ENCODE peak calls at places on chromosomes 4 and X, in six cellular contexts. One of them, this sample, is unnamed.
A peak's percentile ranks its signal among the peaks of the same experiment; 100 is the strongest.

GRCh38 chr4:157115613-157116340 is 39.8 kb downstream of the GLRB start:
- DNase-seq in mesenchymal stem cell: peak; percentile 50
- DNase-seq in IMR-90: peak; percentile 77
- DNase-seq in neuronal stem cell: no peak
- DNase-seq in H1: no peak
- DNase-seq in trophoblast cell: peak; percentile 45
- DNase-seq in this sample: no peak

GRCh38 chrX:9188117-9188516 is 154.2 kb upstream of the FAM9B start:
- DNase-seq in mesenchymal stem cell: no peak
- DNase-seq in IMR-90: no peak
- DNase-seq in neuronal stem cell: no peak
- DNase-seq in H1: no peak
- DNase-seq in trophoblast cell: no peak
- DNase-seq in this sample: no peak

GRCh38 chrX:102950908-102951866 is 14.1 kb downstream of the RAB40AL start:
- DNase-seq in mesenchymal stem cell: peak; percentile 60
- DNase-seq in IMR-90: peak; percentile 27
- DNase-seq in neuronal stem cell: peak; percentile 64
- DNase-seq in H1: peak; percentile 33
- DNase-seq in trophoblast cell: peak; percentile 80
- DNase-seq in this sample: peak; percentile 74

GRCh38 chr4:94649381-94650128 is 108.2 kb upstream of the BMPR1B start:
- DNase-seq in mesenchymal stem cell: no peak
- DNase-seq in IMR-90: peak; percentile 32
- DNase-seq in neuronal stem cell: no peak
- DNase-seq in H1: no peak
- DNase-seq in trophoblast cell: no peak
- DNase-seq in this sample: no peak

GRCh38 chr4:120918788-120919187 is 3.7 kb downstream of the PRDM5 start:
- DNase-seq in mesenchymal stem cell: no peak
- DNase-seq in IMR-90: peak; percentile 19
- DNase-seq in neuronal stem cell: no peak
- DNase-seq in H1: no peak
- DNase-seq in trophoblast cell: no peak
- DNase-seq in this sample: no peak

GRCh38 chrX:16661495-16661894 is 11.5 kb downstream of the S100G start:
- DNase-seq in mesenchymal stem cell: no peak
- DNase-seq in IMR-90: no peak
- DNase-seq in neuronal stem cell: no peak
- DNase-seq in H1: no peak
- DNase-seq in trophoblast cell: no peak
- DNase-seq in this sample: no peak

GRCh38 chrX:96655947-96656623 is 28.6 kb upstream of the DIAPH2 start:
- DNase-seq in mesenchymal stem cell: no peak
- DNase-seq in IMR-90: no peak
- DNase-seq in neuronal stem cell: no peak
- DNase-seq in H1: no peak
- DNase-seq in trophoblast cell: no peak
- DNase-seq in this sample: no peak

GRCh38 chr4:137531951-137532868 is at the start of gene PCDH18:
- DNase-seq in mesenchymal stem cell: peak; percentile 97
- DNase-seq in IMR-90: peak; percentile 98
- DNase-seq in neuronal stem cell: peak; percentile 92
- DNase-seq in H1: peak; percentile 54
- DNase-seq in trophoblast cell: peak; percentile 14
- DNase-seq in this sample: peak; percentile 91

GRCh38 chr4:79042079-79042674 is 102.9 kb upstream of the PAQR3 start:
- DNase-seq in mesenchymal stem cell: peak; percentile 47
- DNase-seq in IMR-90: peak; percentile 22
- DNase-seq in neuronal stem cell: peak; percentile 26
- DNase-seq in H1: no peak
- DNase-seq in trophoblast cell: peak; percentile 78
- DNase-seq in this sample: no peak

GRCh38 chr4:56128231-56128630 is 179.5 kb downstream of the CEP135 start:
- DNase-seq in mesenchymal stem cell: no peak
- DNase-seq in IMR-90: peak; percentile 28
- DNase-seq in neuronal stem cell: no peak
- DNase-seq in H1: no peak
- DNase-seq in trophoblast cell: no peak
- DNase-seq in this sample: no peak

GRCh38 chr4:143531368-143531767 is 17.9 kb downstream of the SMARCA5 start:
- DNase-seq in mesenchymal stem cell: peak; percentile 26
- DNase-seq in IMR-90: peak; percentile 5
- DNase-seq in neuronal stem cell: no peak
- DNase-seq in H1: no peak
- DNase-seq in trophoblast cell: no peak
- DNase-seq in this sample: no peak

GRCh38 chr4:67250497-67250896 is 294.8 kb downstream of the CENPC start:
- DNase-seq in mesenchymal stem cell: no peak
- DNase-seq in IMR-90: no peak
- DNase-seq in neuronal stem cell: no peak
- DNase-seq in H1: no peak
- DNase-seq in trophoblast cell: no peak
- DNase-seq in this sample: no peak

GRCh38 chrX:130001893-130002292 is 19.5 kb downstream of the BCORL1 start:
- DNase-seq in mesenchymal stem cell: no peak
- DNase-seq in IMR-90: no peak
- DNase-seq in neuronal stem cell: no peak
- DNase-seq in H1: no peak
- DNase-seq in trophoblast cell: no peak
- DNase-seq in this sample: no peak

GRCh38 chr4:48939785-48940184 is 33.2 kb upstream of the OCIAD2 start:
- DNase-seq in mesenchymal stem cell: peak; percentile 22
- DNase-seq in IMR-90: peak; percentile 82
- DNase-seq in neuronal stem cell: no peak
- DNase-seq in H1: no peak
- DNase-seq in trophoblast cell: peak; percentile 85
- DNase-seq in this sample: no peak

GRCh38 chr4:105474110-105474518 is 252 bp upstream of the PPA2 start:
- DNase-seq in mesenchymal stem cell: no peak
- DNase-seq in IMR-90: peak; percentile 77
- DNase-seq in neuronal stem cell: no peak
- DNase-seq in H1: no peak
- DNase-seq in trophoblast cell: peak; percentile 94
- DNase-seq in this sample: peak; percentile 88

GRCh38 chr4:74338792-74339333 is 26.1 kb upstream of the EREG start:
- DNase-seq in mesenchymal stem cell: peak; percentile 8
- DNase-seq in IMR-90: peak; percentile 12
- DNase-seq in neuronal stem cell: no peak
- DNase-seq in H1: no peak
- DNase-seq in trophoblast cell: peak; percentile 40
- DNase-seq in this sample: no peak
- H3K14ac ChIP-seq in mesenchymal stem cell: no peak overlapping the region
- H3K14ac ChIP-seq in IMR-90: no peak overlapping the region
- H3K14ac ChIP-seq in neuronal stem cell: no peak overlapping the region
- H3K14ac ChIP-seq in H1: no peak overlapping the region
- H3K14ac ChIP-seq in trophoblast cell: no peak overlapping the region
- H3K14ac ChIP-seq in this sample: no peak overlapping the region

DNA sequence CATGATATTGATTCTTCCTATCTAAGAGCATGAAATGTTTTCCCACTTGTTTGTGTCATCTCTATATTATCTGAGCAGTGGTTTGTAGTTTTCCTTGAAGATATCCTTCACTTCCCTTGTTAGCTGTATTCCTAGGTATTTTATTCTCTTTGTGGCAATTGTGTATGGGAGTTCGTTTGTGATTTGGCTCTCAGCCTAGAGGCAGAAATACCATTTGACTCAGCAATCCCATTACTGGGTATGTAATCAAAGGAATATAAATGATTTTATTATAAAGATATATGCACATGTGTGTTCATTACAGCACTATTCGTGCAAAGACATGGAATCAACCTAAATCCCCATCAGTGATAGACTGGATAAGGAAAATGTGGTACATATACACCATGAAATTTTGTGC is 172.7 kb upstream of the IL15 start:
- DNase-seq in mesenchymal stem cell: no peak
- DNase-seq in IMR-90: peak; percentile 31
- DNase-seq in neuronal stem cell: no peak
- DNase-seq in H1: no peak
- DNase-seq in trophoblast cell: no peak
- DNase-seq in this sample: no peak
- H3K14ac ChIP-seq in mesenchymal stem cell: no peak overlapping the region
- H3K14ac ChIP-seq in IMR-90: no peak overlapping the region
- H3K14ac ChIP-seq in neuronal stem cell: no peak overlapping the region
- H3K14ac ChIP-seq in H1: no peak overlapping the region
- H3K14ac ChIP-seq in trophoblast cell: no peak overlapping the region
- H3K14ac ChIP-seq in this sample: no peak overlapping the region

GRCh38 chrX:70504772-70505450 is 60.3 kb downstream of the DLG3 start:
- DNase-seq in mesenchymal stem cell: no peak
- DNase-seq in IMR-90: no peak
- DNase-seq in neuronal stem cell: no peak
- DNase-seq in H1: no peak
- DNase-seq in trophoblast cell: no peak
- DNase-seq in this sample: no peak
- H3K14ac ChIP-seq in mesenchymal stem cell: no peak overlapping the region
- H3K14ac ChIP-seq in IMR-90: no peak overlapping the region
- H3K14ac ChIP-seq in neuronal stem cell: no peak overlapping the region
- H3K14ac ChIP-seq in H1: no peak overlapping the region
- H3K14ac ChIP-seq in trophoblast cell: no peak overlapping the region
- H3K14ac ChIP-seq in this sample: no peak overlapping the region

DNA sequence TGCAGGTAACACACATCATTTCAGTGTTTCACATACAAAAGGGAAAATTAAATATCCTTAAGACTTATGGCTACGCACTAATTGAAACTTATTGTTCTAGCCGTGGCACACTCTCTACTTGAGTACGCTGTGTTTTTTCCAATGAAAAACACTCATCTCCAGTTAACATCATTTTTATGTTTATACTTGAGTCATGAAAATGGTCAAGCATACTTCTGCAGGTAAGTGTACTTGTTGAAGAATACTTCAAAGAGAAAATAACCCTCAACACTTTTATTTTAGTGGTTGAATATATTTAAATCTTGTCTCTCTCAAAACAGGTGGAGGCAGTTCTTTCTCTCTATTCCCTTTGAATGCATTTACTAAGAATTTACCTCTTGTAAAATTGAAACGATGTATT is 538.7 kb upstream of the PCDH7 start:
- DNase-seq in mesenchymal stem cell: no peak
- DNase-seq in IMR-90: no peak
- DNase-seq in neuronal stem cell: no peak
- DNase-seq in H1: no peak
- DNase-seq in trophoblast cell: no peak
- DNase-seq in this sample: no peak
- H3K14ac ChIP-seq in mesenchymal stem cell: no peak overlapping the region
- H3K14ac ChIP-seq in IMR-90: no peak overlapping the region
- H3K14ac ChIP-seq in neuronal stem cell: no peak overlapping the region
- H3K14ac ChIP-seq in H1: no peak overlapping the region
- H3K14ac ChIP-seq in trophoblast cell: no peak overlapping the region
- H3K14ac ChIP-seq in this sample: no peak overlapping the region

GRCh38 chr4:37490391-37491347 is 195.5 kb downstream of the RELL1 start:
- DNase-seq in mesenchymal stem cell: no peak
- DNase-seq in IMR-90: no peak
- DNase-seq in neuronal stem cell: no peak
- DNase-seq in H1: no peak
- DNase-seq in trophoblast cell: no peak
- DNase-seq in this sample: no peak
- H3K14ac ChIP-seq in mesenchymal stem cell: no peak overlapping the region
- H3K14ac ChIP-seq in IMR-90: no peak overlapping the region
- H3K14ac ChIP-seq in neuronal stem cell: no peak overlapping the region
- H3K14ac ChIP-seq in H1: no peak overlapping the region
- H3K14ac ChIP-seq in trophoblast cell: no peak overlapping the region
- H3K14ac ChIP-seq in this sample: no peak overlapping the region

DNA sequence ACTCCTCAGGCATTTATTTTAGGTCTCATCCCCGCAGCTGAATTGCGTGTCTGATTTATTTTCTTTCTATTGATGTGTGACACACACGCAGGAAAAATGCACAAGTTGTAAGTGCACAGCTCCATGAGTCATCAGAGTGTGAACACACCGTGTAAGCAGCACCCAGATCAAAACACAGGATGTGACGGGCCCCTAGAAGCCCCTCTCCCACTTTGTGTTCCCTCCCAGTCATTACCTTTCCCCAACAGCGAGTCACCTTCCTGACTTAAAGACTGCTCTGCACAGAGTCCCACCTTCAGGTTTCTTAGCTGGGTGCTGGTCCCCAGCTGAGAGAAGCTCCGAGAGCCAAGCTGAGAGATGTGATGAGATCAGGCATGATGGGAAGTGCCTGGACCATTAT is 436.8 kb downstream of the MID1IP1 start:
- DNase-seq in mesenchymal stem cell: no peak
- DNase-seq in IMR-90: no peak
- DNase-seq in neuronal stem cell: no peak
- DNase-seq in H1: no peak
- DNase-seq in trophoblast cell: no peak
- DNase-seq in this sample: no peak
- H3K14ac ChIP-seq in mesenchymal stem cell: no peak overlapping the region
- H3K14ac ChIP-seq in IMR-90: no peak overlapping the region
- H3K14ac ChIP-seq in neuronal stem cell: no peak overlapping the region
- H3K14ac ChIP-seq in H1: no peak overlapping the region
- H3K14ac ChIP-seq in trophoblast cell: no peak overlapping the region
- H3K14ac ChIP-seq in this sample: no peak overlapping the region

DNA sequence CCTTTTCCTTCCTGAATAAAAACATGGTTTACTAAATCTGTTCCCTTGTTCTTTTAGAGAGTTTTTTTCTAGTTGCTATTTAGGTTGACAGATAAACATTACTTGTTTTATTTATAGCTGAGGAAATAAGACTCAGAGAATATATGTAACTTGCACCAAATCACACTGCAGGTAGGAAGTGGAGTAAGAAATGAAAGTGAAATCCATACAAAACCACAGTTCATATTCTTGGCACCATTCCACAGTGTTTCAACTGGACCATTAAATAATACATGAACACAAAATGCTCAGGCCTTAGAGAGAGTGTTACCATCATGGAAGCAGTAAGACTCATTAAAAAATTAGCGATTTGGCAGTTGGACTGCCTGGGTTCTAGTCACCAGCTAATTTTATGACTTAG is 326.9 kb upstream of the SLIT2 start:
- DNase-seq in mesenchymal stem cell: no peak
- DNase-seq in IMR-90: peak; percentile 17
- DNase-seq in neuronal stem cell: no peak
- DNase-seq in H1: no peak
- DNase-seq in trophoblast cell: no peak
- DNase-seq in this sample: no peak
- H3K14ac ChIP-seq in mesenchymal stem cell: no peak overlapping the region
- H3K14ac ChIP-seq in IMR-90: no peak overlapping the region
- H3K14ac ChIP-seq in neuronal stem cell: no peak overlapping the region
- H3K14ac ChIP-seq in H1: no peak overlapping the region
- H3K14ac ChIP-seq in trophoblast cell: no peak overlapping the region
- H3K14ac ChIP-seq in this sample: no peak overlapping the region

DNA sequence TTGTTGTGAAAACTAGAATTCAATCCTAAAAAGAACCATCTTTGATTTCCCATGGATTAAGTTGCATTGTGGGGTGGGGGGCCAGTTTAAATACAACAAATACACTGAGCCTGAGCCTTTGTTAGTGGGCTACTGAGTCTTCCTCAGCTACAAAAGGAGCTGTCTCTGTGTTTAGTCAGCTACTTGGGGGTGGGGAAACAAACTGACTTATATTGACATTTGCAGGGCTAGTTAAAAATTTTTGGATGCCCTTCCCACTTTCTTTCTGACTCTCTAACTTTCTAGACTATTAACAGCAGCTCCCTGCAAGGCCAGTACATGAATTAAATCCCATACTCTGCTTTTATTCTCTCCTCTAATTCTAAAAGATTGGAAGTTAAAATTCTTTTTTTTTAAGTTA is 32.5 kb upstream of the FHDC1 start:
- DNase-seq in mesenchymal stem cell: no peak
- DNase-seq in IMR-90: no peak
- DNase-seq in neuronal stem cell: no peak
- DNase-seq in H1: no peak
- DNase-seq in trophoblast cell: no peak
- DNase-seq in this sample: no peak
- H3K14ac ChIP-seq in mesenchymal stem cell: no peak overlapping the region
- H3K14ac ChIP-seq in IMR-90: no peak overlapping the region
- H3K14ac ChIP-seq in neuronal stem cell: no peak overlapping the region
- H3K14ac ChIP-seq in H1: no peak overlapping the region
- H3K14ac ChIP-seq in trophoblast cell: no peak overlapping the region
- H3K14ac ChIP-seq in this sample: no peak overlapping the region

This sample was measured in H9.